ENCODE peak calls at places on chromosomes 16 and 17, in eight cellular contexts. T is GM06990, V is GM13976, U is psoas muscle, X is endodermal cell, P is IMR-90, K is astrocyte of the cerebellum, B is AG04450. W is an unnamed sample.

GRCh38 chr16:3952342-3953131 is 72.0 kb upstream of the CREBBP start:
- DNase-seq in U (peak; percentile 92), K (no peak), B (no peak), T (no peak), V (peak; percentile 22), P (no peak), X (peak; percentile 75), W (no peak)

GRCh38 chr17:15171433-15172047 is 93.6 kb downstream of the PMP22 start:
- DNase-seq in X (peak; percentile 96), U (peak; percentile 72), T (no peak), B (peak; percentile 55), P (peak; percentile 75), V (peak; percentile 24), K (peak; percentile 53), W (no peak)

GRCh38 chr16:51137097-51137496 is 14.0 kb downstream of the SALL1 start:
- DNase-seq in T (no peak), B (no peak), K (no peak), U (no peak), X (no peak), V (no peak), P (no peak), W (no peak)

GRCh38 chr17:59152925-59153324 is 2.1 kb downstream of the SKA2 start:
- DNase-seq in B (no peak), U (no peak), X (no peak), T (no peak), K (no peak), P (no peak), V (no peak), W (no peak)

GRCh38 chr16:80569440-80570105 is 28.8 kb downstream of the DYNLRB2 start:
- DNase-seq in B (no peak), T (peak; percentile 62), V (peak; percentile 76), X (no peak), K (peak; percentile 22), P (peak; percentile 46), U (no peak), W (peak; percentile 86)

GRCh38 chr17:63329876-63330275 is 116.2 kb downstream of the CYB561 start:
- DNase-seq in B (no peak), U (no peak), P (no peak), T (no peak), X (no peak), V (no peak), K (no peak), W (no peak)

GRCh38 chr16:46785076-46785845 is 37.1 kb upstream of the MYLK3 start:
- DNase-seq in B (no peak), P (no peak), U (no peak), K (no peak), T (no peak), X (peak; percentile 56), V (no peak), W (no peak)

GRCh38 chr17:10744509-10745000 is 14.7 kb upstream of the TMEM220 start:
- DNase-seq in V (no peak), P (no peak), K (no peak), U (no peak), B (no peak), T (no peak), X (no peak), W (no peak)

GRCh38 chr16:54657709-54658102 is 273.0 kb upstream of the IRX5 start:
- DNase-seq in V (no peak), K (no peak), B (no peak), X (no peak), T (no peak), U (no peak), P (no peak), W (no peak)

GRCh38 chr17:12619444-12620199 is 46.1 kb upstream of the MYOCD start:
- DNase-seq in T (no peak), U (no peak), K (no peak), P (peak; percentile 79), X (no peak), B (no peak), V (no peak), W (no peak)

GRCh38 chr17:77748436-77748835 is 210.1 kb upstream of the TNRC6C start:
- DNase-seq in V (no peak), U (no peak), B (no peak), T (no peak), K (no peak), X (peak; percentile 33), P (no peak), W (no peak)

GRCh38 chr16:6977291-6977690 is 355.4 kb upstream of the RBFOX1 start:
- DNase-seq in B (no peak), X (no peak), U (no peak), T (no peak), V (no peak), P (no peak), K (no peak), W (no peak)

GRCh38 chr17:3961564-3962047 is 2.6 kb downstream of the ATP2A3 start:
- DNase-seq in B (no peak), X (no peak), P (no peak), V (no peak), U (no peak), T (peak; percentile 79), K (no peak), W (no peak)

GRCh38 chr16:1159973-1160772 is 7.3 kb downstream of the CACNA1H start:
- DNase-seq in X (no peak), K (no peak), P (no peak), B (no peak), T (no peak), V (no peak), U (peak; percentile 77), W (no peak)

GRCh38 chr17:7176107-7176851 is 2.9 kb downstream of the ASGR1 start:
- DNase-seq in K (no peak), V (peak; percentile 13), P (no peak), X (no peak), U (no peak), T (no peak), B (no peak), W (no peak)

GRCh38 chr17:7175363-7175733 is 3.8 kb downstream of the ASGR1 start:
- DNase-seq in T (no peak), V (no peak), U (no peak), K (no peak), X (no peak), P (no peak), B (no peak), W (no peak)

GRCh38 chr17:7176870-7177209 is 2.3 kb downstream of the ASGR1 start:
- DNase-seq in X (no peak), P (no peak), T (no peak), V (peak; percentile 32), U (no peak), B (no peak), K (no peak), W (no peak)

GRCh38 chr17:7174603-7175362 is 4.4 kb downstream of the ASGR1 start:
- DNase-seq in P (no peak), T (no peak), K (no peak), B (no peak), X (no peak), U (no peak), V (peak; percentile 11), W (peak; percentile 18)

GRCh38 chr17:7173687-7174602 is 5.2 kb downstream of the ASGR1 start:
- DNase-seq in X (peak; percentile 98), U (peak; percentile 72), P (no peak), B (no peak), T (no peak), V (peak; percentile 69), K (no peak), W (peak; percentile 66)
- TF ChIP-seq CTCF in X (peak; percentile 65), U (no peak), P (no peak), B (no peak), T (no peak), V (peak; percentile 19), K (no peak), W (peak; percentile 37)

DNA sequence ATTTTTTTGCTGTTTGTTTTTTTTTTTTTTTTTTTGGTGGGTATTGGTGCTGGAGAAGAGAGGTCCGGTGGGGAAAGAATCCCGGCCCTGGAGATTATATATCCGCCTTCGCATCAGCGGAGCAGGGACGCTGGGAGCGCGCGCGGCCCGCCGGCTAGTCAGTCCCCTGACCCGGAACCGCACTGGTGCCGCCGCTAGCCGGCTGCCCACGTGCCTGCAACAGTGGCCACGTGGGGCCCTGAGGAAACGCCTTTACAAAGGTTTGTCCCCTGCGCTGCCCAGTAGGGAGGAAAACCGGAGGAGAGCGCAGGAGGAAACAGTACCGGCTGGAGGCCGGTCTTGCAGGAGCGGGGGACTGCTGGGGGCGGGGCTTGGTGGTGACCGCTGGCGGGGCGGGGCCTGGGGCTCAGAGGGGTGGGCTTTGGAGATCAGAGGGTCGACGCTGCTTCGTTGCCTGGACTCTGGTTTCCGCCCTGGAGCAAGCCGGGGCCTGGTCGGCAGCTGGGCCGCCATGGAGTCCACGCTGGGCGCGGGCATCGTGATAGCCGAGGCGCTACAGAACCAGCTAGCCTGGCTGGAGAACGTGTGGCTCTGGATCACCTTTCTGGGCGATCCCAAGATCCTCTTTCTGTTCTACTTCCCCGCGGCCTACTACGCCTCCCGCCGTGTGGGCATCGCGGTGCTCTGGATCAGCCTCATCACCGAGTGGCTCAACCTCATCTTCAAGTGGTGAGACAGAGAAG is at the start of gene G6PC3:
- DNase-seq in U (peak; percentile 97), V (peak; percentile 98), P (peak; percentile 98), B (peak; percentile 95), K (peak; percentile 92), X (peak; percentile 100), T (peak; percentile 90), W (peak; percentile 96)
- TF ChIP-seq CTCF in U (no peak), V (no peak), P (peak; percentile 11), B (no peak), K (no peak), X (peak; percentile 15), T (no peak), W (peak; percentile 9)

GRCh38 chr16:84596161-84596560 is 21.7 kb downstream of the COTL1 start:
- DNase-seq in B (no peak), U (no peak), K (no peak), V (no peak), P (no peak), T (no peak), X (no peak), W (no peak)

GRCh38 chr16:84596801-84597517 is 20.9 kb downstream of the COTL1 start:
- DNase-seq in X (no peak), U (peak; percentile 35), T (no peak), P (no peak), V (no peak), B (no peak), K (no peak), W (no peak)

GRCh38 chr16:84597518-84598390 is 20.1 kb downstream of the COTL1 start:
- DNase-seq in U (peak; percentile 33), V (no peak), X (no peak), B (no peak), P (no peak), T (no peak), K (no peak), W (no peak)

GRCh38 chr16:84599528-84600202 is 18.2 kb downstream of the COTL1 start:
- DNase-seq in B (peak; percentile 45), U (peak; percentile 67), T (peak; percentile 78), K (peak; percentile 65), V (peak; percentile 74), P (peak; percentile 85), X (peak; percentile 94), W (peak; percentile 69)

DNA sequence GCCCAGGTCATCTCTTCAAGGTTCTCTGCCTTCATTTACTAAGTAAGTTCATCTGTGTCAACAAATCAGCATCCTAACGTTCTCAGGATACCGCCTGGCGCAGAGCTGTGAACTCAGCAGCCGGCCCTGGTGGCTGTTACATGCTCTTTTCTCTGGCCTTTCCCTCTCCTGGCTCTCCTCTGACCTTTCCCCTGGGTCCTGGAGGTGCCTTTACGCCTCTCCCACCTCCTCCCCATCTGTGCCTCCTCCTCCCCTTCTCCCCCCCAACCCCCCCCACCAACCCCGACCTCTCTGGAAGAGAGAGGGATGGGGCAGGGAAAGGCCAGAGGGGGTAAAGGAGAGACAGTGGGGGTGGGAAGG is 19.5 kb downstream of the COTL1 start:
- DNase-seq in K (no peak), T (no peak), V (no peak), U (no peak), P (no peak), B (no peak), X (no peak), W (no peak)
- TF ChIP-seq CTCF in K (no peak), T (no peak), V (no peak), U (no peak), P (no peak), B (no peak), X (no peak), W (no peak)

GRCh38 chr16:68279726-68280125 is 15.4 kb downstream of the SLC7A6 start:
- DNase-seq in X (no peak), V (no peak), T (no peak), B (no peak), P (no peak), U (no peak), K (no peak), W (no peak)
- TF ChIP-seq CTCF in X (no peak), V (no peak), T (no peak), B (no peak), P (no peak), U (no peak), K (no peak), W (no peak)

W was measured in GM13977.